ENCODE peak calls at places on chromosomes 7 and 10, in six cellular contexts. One of them, this sample, is unnamed.

GRCh38 chr10:132306951-132307751 is 599 bp downstream of the STK32C start:
- DNase-seq in K562: no peak
- DNase-seq in HepG2: peak; percentile 57
- DNase-seq in GM12878: no peak
- DNase-seq in H1: no peak
- DNase-seq in GM12892: no peak
- DNase-seq in this sample: no peak

GRCh38 chr10:34049469-34049868 is 715.0 kb upstream of the NRP1 start:
- DNase-seq in GM12878: no peak
- DNase-seq in H1: no peak
- DNase-seq in K562: no peak
- DNase-seq in GM12892: no peak
- DNase-seq in HepG2: no peak
- DNase-seq in this sample: no peak

GRCh38 chr7:18890134-18890533 is 227.3 kb downstream of the TWIST1 start:
- DNase-seq in GM12878: no peak
- DNase-seq in GM12892: no peak
- DNase-seq in HepG2: no peak
- DNase-seq in H1: no peak
- DNase-seq in K562: no peak
- DNase-seq in this sample: no peak

GRCh38 chr10:34172936-34173533 is 642.1 kb downstream of the PARD3 start:
- DNase-seq in K562: no peak
- DNase-seq in GM12878: no peak
- DNase-seq in HepG2: peak; percentile 54
- DNase-seq in H1: no peak
- DNase-seq in GM12892: no peak
- DNase-seq in this sample: no peak

GRCh38 chr10:93080350-93081046 is 6.8 kb downstream of the CYP26A1 start:
- DNase-seq in HepG2: peak; percentile 29
- DNase-seq in GM12878: no peak
- DNase-seq in K562: peak; percentile 67
- DNase-seq in GM12892: peak; percentile 70
- DNase-seq in H1: no peak
- DNase-seq in this sample: peak; percentile 62

GRCh38 chr7:69871886-69872592 is 273.8 kb downstream of the AUTS2 start:
- DNase-seq in HepG2: no peak
- DNase-seq in K562: peak; percentile 46
- DNase-seq in GM12878: no peak
- DNase-seq in H1: no peak
- DNase-seq in GM12892: no peak
- DNase-seq in this sample: no peak

GRCh38 chr7:108251700-108252099 is 121.5 kb upstream of the LAMB4 start:
- DNase-seq in K562: no peak
- DNase-seq in GM12892: no peak
- DNase-seq in HepG2: no peak
- DNase-seq in GM12878: no peak
- DNase-seq in H1: no peak
- DNase-seq in this sample: no peak

GRCh38 chr7:151552352-151553028 is 32.8 kb upstream of the RHEB start:
- DNase-seq in GM12878: no peak
- DNase-seq in HepG2: no peak
- DNase-seq in K562: no peak
- DNase-seq in GM12892: no peak
- DNase-seq in H1: no peak
- DNase-seq in this sample: no peak

GRCh38 chr7:92461027-92462003 is 14.0 kb downstream of the GATAD1 start:
- DNase-seq in K562: peak; percentile 75
- DNase-seq in GM12878: no peak
- DNase-seq in H1: no peak
- DNase-seq in HepG2: peak; percentile 29
- DNase-seq in GM12892: peak; percentile 31
- DNase-seq in this sample: peak; percentile 44

GRCh38 chr7:143375298-143376034 is 5.7 kb upstream of the ZYX start:
- DNase-seq in H1: no peak
- DNase-seq in HepG2: no peak
- DNase-seq in GM12892: no peak
- DNase-seq in GM12878: no peak
- DNase-seq in K562: no peak
- DNase-seq in this sample: no peak

GRCh38 chr7:91050677-91051076 is 213.6 kb upstream of the FZD1 start:
- DNase-seq in GM12892: no peak
- DNase-seq in GM12878: no peak
- DNase-seq in HepG2: no peak
- DNase-seq in H1: no peak
- DNase-seq in K562: no peak
- DNase-seq in this sample: no peak

GRCh38 chr7:12493407-12493806 is 77.1 kb upstream of the SCIN start:
- DNase-seq in GM12892: no peak
- DNase-seq in HepG2: no peak
- DNase-seq in K562: peak; percentile 81
- DNase-seq in GM12878: no peak
- DNase-seq in H1: no peak
- DNase-seq in this sample: no peak

GRCh38 chr7:105399043-105399725 is 10.5 kb upstream of the SRPK2 start:
- DNase-seq in H1: no peak
- DNase-seq in GM12892: no peak
- DNase-seq in HepG2: peak; percentile 16
- DNase-seq in K562: peak; percentile 47
- DNase-seq in GM12878: no peak
- DNase-seq in this sample: no peak

GRCh38 chr10:34780818-34781380 is 34.2 kb downstream of the PARD3 start:
- DNase-seq in H1: no peak
- DNase-seq in GM12878: peak; percentile 47
- DNase-seq in HepG2: no peak
- DNase-seq in GM12892: peak; percentile 24
- DNase-seq in K562: peak; percentile 54
- DNase-seq in this sample: peak; percentile 35

GRCh38 chr10:57113545-57113944 is 752.5 kb upstream of the ZWINT start:
- DNase-seq in K562: no peak
- DNase-seq in H1: no peak
- DNase-seq in GM12892: no peak
- DNase-seq in HepG2: no peak
- DNase-seq in GM12878: no peak
- DNase-seq in this sample: no peak

GRCh38 chr7:105769951-105770628 is 106.3 kb downstream of the ATXN7L1 start:
- DNase-seq in GM12892: no peak
- DNase-seq in GM12878: no peak
- DNase-seq in H1: no peak
- DNase-seq in HepG2: no peak
- DNase-seq in K562: peak; percentile 16
- DNase-seq in this sample: no peak

GRCh38 chr7:129266181-129266580 is 41.4 kb downstream of the AHCYL2 start:
- DNase-seq in GM12892: no peak
- DNase-seq in K562: no peak
- DNase-seq in HepG2: no peak
- DNase-seq in H1: no peak
- DNase-seq in GM12878: no peak
- DNase-seq in this sample: no peak

GRCh38 chr7:129262333-129262732 is 37.5 kb downstream of the AHCYL2 start:
- DNase-seq in K562: no peak
- DNase-seq in GM12892: no peak
- DNase-seq in GM12878: no peak
- DNase-seq in HepG2: no peak
- DNase-seq in H1: no peak
- DNase-seq in this sample: no peak

GRCh38 chr7:129265328-129265727 is 40.5 kb downstream of the AHCYL2 start:
- DNase-seq in H1: no peak
- DNase-seq in GM12878: no peak
- DNase-seq in K562: no peak
- DNase-seq in GM12892: no peak
- DNase-seq in HepG2: no peak
- DNase-seq in this sample: no peak

GRCh38 chr7:129263168-129263567 is 38.3 kb downstream of the AHCYL2 start:
- DNase-seq in K562: no peak
- DNase-seq in H1: no peak
- DNase-seq in GM12892: no peak
- DNase-seq in HepG2: no peak
- DNase-seq in GM12878: no peak
- DNase-seq in this sample: no peak

DNA sequence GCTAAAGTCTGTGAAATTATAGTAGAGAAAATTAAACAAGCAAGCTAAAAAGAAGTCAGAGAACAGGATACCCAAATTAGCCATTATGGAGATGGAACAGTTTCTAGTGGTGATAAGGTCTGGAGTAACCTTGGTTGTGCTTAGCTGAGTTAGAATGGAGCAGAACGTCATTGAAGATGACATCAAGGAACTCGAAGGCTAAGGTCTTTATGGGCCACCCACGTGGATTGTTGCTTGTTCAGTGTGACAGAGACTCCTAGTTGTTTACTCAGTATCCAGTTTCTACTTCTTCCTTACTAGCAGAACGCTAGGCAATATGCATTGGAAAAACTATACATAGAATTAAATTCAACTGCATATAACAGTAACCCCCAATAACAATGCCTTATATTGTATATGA is 39.7 kb downstream of the AHCYL2 start:
- DNase-seq in GM12892: no peak
- DNase-seq in H1: no peak
- DNase-seq in K562: no peak
- DNase-seq in GM12878: no peak
- DNase-seq in HepG2: no peak
- DNase-seq in this sample: no peak
- TF ChIP-seq POLR2AphosphoS5 in GM12892: no peak
- TF ChIP-seq POLR2AphosphoS5 in H1: no peak
- TF ChIP-seq POLR2AphosphoS5 in K562: no peak
- TF ChIP-seq POLR2AphosphoS5 in GM12878: no peak
- TF ChIP-seq POLR2AphosphoS5 in HepG2: no peak
- TF ChIP-seq POLR2AphosphoS5 in this sample: no peak

GRCh38 chr10:27568196-27569175 is 64.4 kb downstream of the RAB18 start:
- DNase-seq in H1: no peak
- DNase-seq in HepG2: no peak
- DNase-seq in K562: no peak
- DNase-seq in GM12892: no peak
- DNase-seq in GM12878: no peak
- DNase-seq in this sample: no peak
- TF ChIP-seq TAF1 in H1: no peak
- TF ChIP-seq TAF1 in HepG2: no peak
- TF ChIP-seq TAF1 in K562: no peak
- TF ChIP-seq TAF1 in GM12892: no peak
- TF ChIP-seq TAF1 in GM12878: no peak
- TF ChIP-seq TAF1 in this sample: no peak

GRCh38 chr10:79096514-79096913 is 27.7 kb downstream of the ZMIZ1 start:
- DNase-seq in GM12878: no peak
- DNase-seq in K562: no peak
- DNase-seq in GM12892: no peak
- DNase-seq in H1: no peak
- DNase-seq in HepG2: no peak
- DNase-seq in this sample: no peak

GRCh38 chr10:79095316-79095715 is 26.6 kb downstream of the ZMIZ1 start:
- DNase-seq in K562: no peak
- DNase-seq in GM12892: no peak
- DNase-seq in H1: no peak
- DNase-seq in GM12878: no peak
- DNase-seq in HepG2: no peak
- DNase-seq in this sample: no peak

GRCh38 chr10:79092292-79092896 is 23.6 kb downstream of the ZMIZ1 start:
- DNase-seq in H1: no peak
- DNase-seq in GM12892: no peak
- DNase-seq in HepG2: no peak
- DNase-seq in GM12878: no peak
- DNase-seq in K562: peak; percentile 48
- DNase-seq in this sample: no peak

GRCh38 chr10:79094412-79095175 is 25.8 kb downstream of the ZMIZ1 start:
- DNase-seq in H1: no peak
- DNase-seq in K562: no peak
- DNase-seq in GM12878: no peak
- DNase-seq in HepG2: no peak
- DNase-seq in GM12892: no peak
- DNase-seq in this sample: no peak

DNA sequence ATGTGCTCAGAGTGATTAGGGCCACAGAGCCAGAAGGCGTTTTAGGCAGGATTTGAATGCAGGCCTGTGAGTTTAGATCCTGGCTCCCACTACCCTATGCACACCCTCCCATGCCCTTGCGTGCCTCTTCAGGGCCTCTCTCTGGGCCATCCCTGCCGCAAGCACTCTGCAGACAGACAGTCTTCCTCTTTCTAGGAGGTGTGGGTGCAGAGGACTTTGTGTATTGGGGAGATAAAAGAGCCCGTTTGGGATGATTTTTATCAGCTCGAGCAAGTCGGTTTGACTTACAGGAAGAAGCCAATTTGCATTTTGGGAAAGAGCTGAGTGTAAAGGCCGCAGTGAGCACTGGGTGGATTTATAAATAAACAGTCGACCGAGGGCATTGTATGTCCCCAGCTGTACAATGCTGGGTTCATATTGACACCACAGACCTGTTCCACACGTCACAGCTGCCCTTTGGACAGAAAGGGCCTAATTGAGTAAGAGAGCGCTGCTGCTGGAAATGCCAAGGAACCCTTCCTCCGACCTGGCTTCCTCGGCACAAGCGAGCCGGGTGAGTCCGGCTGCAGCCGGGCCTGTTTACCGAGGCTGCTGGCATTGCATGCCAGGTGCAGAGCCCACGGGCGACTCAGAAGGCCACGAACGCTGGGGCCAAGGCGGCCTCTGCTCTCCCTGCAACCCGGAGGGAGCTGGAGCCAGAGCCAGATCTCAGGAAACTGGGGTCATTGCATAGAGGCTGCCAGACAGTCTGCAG is 25.1 kb downstream of the ZMIZ1 start:
- DNase-seq in K562: peak; percentile 87
- DNase-seq in GM12892: no peak
- DNase-seq in H1: no peak
- DNase-seq in HepG2: peak; percentile 97
- DNase-seq in GM12878: peak; percentile 39
- DNase-seq in this sample: no peak
- TF ChIP-seq POLR2A in K562: no peak
- TF ChIP-seq POLR2A in GM12892: no peak
- TF ChIP-seq POLR2A in H1: no peak
- TF ChIP-seq POLR2A in HepG2: peak; percentile 46
- TF ChIP-seq POLR2A in GM12878: no peak
- TF ChIP-seq POLR2A in this sample: no peak

DNA sequence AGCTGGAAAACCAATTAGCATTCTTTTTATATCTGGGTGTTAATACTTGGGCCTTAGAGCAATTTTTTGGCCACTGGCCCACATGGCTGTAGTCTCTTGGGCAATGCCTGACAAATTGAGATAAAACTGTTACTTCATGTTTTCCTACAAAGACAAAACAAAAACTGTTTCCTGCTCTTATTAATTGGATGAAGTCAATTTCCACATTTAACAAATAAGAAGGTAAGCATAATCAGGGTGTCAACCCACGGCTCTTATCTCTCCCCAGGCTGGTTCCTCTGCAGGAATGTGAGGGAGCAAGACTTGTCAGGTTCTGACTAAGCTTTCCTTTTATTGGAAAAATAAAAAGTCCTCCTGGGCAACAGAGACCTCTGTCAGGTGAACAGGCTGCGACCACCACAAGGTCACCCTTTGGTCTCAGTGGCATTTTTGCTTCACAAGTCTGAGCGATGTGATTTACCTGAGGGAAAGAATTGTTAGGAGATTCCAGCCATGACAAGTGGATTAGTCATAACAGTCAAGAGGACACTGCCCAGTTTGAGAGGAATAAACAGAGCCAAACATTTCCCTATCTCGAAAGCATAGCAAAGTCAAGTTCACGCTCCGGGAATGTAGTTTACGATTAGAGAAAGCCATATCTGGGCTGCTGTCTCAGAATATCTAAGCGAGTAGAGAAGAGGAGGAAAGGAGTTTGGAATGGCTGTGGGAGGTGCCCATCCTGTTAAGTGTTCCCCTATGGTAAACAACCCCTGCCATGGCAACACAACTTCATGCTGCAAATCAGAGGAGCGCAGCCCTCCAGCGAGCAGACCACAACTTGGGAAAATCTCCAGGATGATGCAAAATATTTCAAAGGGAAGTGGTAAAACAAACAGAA is 144.4 kb downstream of the TES start:
- DNase-seq in GM12892: no peak
- DNase-seq in GM12878: no peak
- DNase-seq in HepG2: peak; percentile 12
- DNase-seq in H1: peak; percentile 19
- DNase-seq in K562: peak; percentile 66
- DNase-seq in this sample: no peak
- TF ChIP-seq POLR2AphosphoS5 in GM12892: no peak
- TF ChIP-seq POLR2AphosphoS5 in GM12878: no peak
- TF ChIP-seq POLR2AphosphoS5 in HepG2: no peak
- TF ChIP-seq POLR2AphosphoS5 in H1: no peak
- TF ChIP-seq POLR2AphosphoS5 in K562: peak; percentile 24
- TF ChIP-seq POLR2AphosphoS5 in this sample: no peak

This sample was measured in GM12891.